ENCODE peak calls at places on chromosomes 7 and 10, in five cellular contexts. One of them, this sample, is unnamed.

GRCh38 chr10:26335574-26336093 is 102.5 kb upstream of the APBB1IP start:
- DNase-seq in activated T-helper 1 cell treated with anti-CD3 and anti-CD28 coated beads, Interleukin-2, amount 50 U/mL, for 16 hours: no peak
- DNase-seq in activated T-cell treated with anti-CD3 and anti-CD28 coated beads for 1 hour: no peak
- DNase-seq in HL-60: no peak
- DNase-seq in posterior vena cava: no peak
- DNase-seq in this sample: no peak

GRCh38 chr7:17130281-17131059 is 168.0 kb upstream of the AHR start:
- DNase-seq in posterior vena cava: no peak
- DNase-seq in activated T-helper 1 cell treated with anti-CD3 and anti-CD28 coated beads, Interleukin-2, amount 50 U/mL, for 16 hours: no peak
- DNase-seq in activated T-cell treated with anti-CD3 and anti-CD28 coated beads for 1 hour: no peak
- DNase-seq in HL-60: no peak
- DNase-seq in this sample: no peak

GRCh38 chr7:116859323-116859722 is 3.1 kb upstream of the CAPZA2 start:
- DNase-seq in HL-60: peak
- DNase-seq in posterior vena cava: no peak
- DNase-seq in activated T-helper 1 cell treated with anti-CD3 and anti-CD28 coated beads, Interleukin-2, amount 50 U/mL, for 16 hours: no peak
- DNase-seq in activated T-cell treated with anti-CD3 and anti-CD28 coated beads for 1 hour: no peak
- DNase-seq in this sample: no peak

GRCh38 chr7:25849361-25850184 is 302.4 kb upstream of the NFE2L3 start:
- DNase-seq in HL-60: no peak
- DNase-seq in posterior vena cava: no peak
- DNase-seq in activated T-cell treated with anti-CD3 and anti-CD28 coated beads for 1 hour: no peak
- DNase-seq in activated T-helper 1 cell treated with anti-CD3 and anti-CD28 coated beads, Interleukin-2, amount 50 U/mL, for 16 hours: no peak
- DNase-seq in this sample: no peak

GRCh38 chr10:101441539-101442455 is 87.8 kb downstream of the BTRC start:
- DNase-seq in activated T-cell treated with anti-CD3 and anti-CD28 coated beads for 1 hour: no peak
- DNase-seq in HL-60: peak
- DNase-seq in posterior vena cava: no peak
- DNase-seq in activated T-helper 1 cell treated with anti-CD3 and anti-CD28 coated beads, Interleukin-2, amount 50 U/mL, for 16 hours: no peak
- DNase-seq in this sample: peak

GRCh38 chr7:130154501-130155317 is 50.5 kb downstream of the TMEM209 start:
- DNase-seq in posterior vena cava: no peak
- DNase-seq in HL-60: no peak
- DNase-seq in activated T-cell treated with anti-CD3 and anti-CD28 coated beads for 1 hour: no peak
- DNase-seq in activated T-helper 1 cell treated with anti-CD3 and anti-CD28 coated beads, Interleukin-2, amount 50 U/mL, for 16 hours: no peak
- DNase-seq in this sample: peak

GRCh38 chr10:28089467-28089866 is 90.6 kb upstream of the ODAD2 start:
- DNase-seq in activated T-cell treated with anti-CD3 and anti-CD28 coated beads for 1 hour: no peak
- DNase-seq in HL-60: no peak
- DNase-seq in activated T-helper 1 cell treated with anti-CD3 and anti-CD28 coated beads, Interleukin-2, amount 50 U/mL, for 16 hours: no peak
- DNase-seq in posterior vena cava: no peak
- DNase-seq in this sample: no peak

GRCh38 chr10:33421789-33422188 is 87.3 kb upstream of the NRP1 start:
- DNase-seq in activated T-cell treated with anti-CD3 and anti-CD28 coated beads for 1 hour: no peak
- DNase-seq in posterior vena cava: no peak
- DNase-seq in activated T-helper 1 cell treated with anti-CD3 and anti-CD28 coated beads, Interleukin-2, amount 50 U/mL, for 16 hours: no peak
- DNase-seq in HL-60: no peak
- DNase-seq in this sample: no peak

GRCh38 chr10:54234832-54235231 is 566.2 kb downstream of the PCDH15 start:
- DNase-seq in posterior vena cava: no peak
- DNase-seq in HL-60: no peak
- DNase-seq in activated T-cell treated with anti-CD3 and anti-CD28 coated beads for 1 hour: no peak
- DNase-seq in activated T-helper 1 cell treated with anti-CD3 and anti-CD28 coated beads, Interleukin-2, amount 50 U/mL, for 16 hours: no peak
- DNase-seq in this sample: no peak

This sample was measured in NCI-H1436.